ENCODE peak calls at places on chromosomes 11 and 22, in six cellular contexts. Q is aorta; A is suprapubic skin; X is CD8-positive, alpha-beta memory T cell; O is Peyer's patch; J is H1. S is an unnamed sample. For H3K4me1 and H3K27me3, the result is how much of the 10 kb centered on the place peaks cover.

GRCh38 chr11:85316967-85317366 is 310.2 kb downstream of the DLG2 start:
- DNase-seq in Q (no peak), A (no peak), X (no peak), O (peak), J (no peak), S (no peak)

GRCh38 chr11:99170606-99171005 is 149.9 kb downstream of the CNTN5 start:
- DNase-seq in Q (no peak), A (no peak), X (no peak), O (no peak), J (no peak), S (no peak)

GRCh38 chr11:96426356-96427103 is 36.7 kb downstream of the JRKL start:
- DNase-seq in Q (no peak), A (no peak), X (no peak), O (no peak), J (no peak), S (peak)

GRCh38 chr11:3947084-3947483 is 91.6 kb downstream of the STIM1 start:
- DNase-seq in Q (no peak), A (no peak), X (peak), O (peak), J (no peak), S (no peak)

GRCh38 chr11:67542971-67543370 is 19.7 kb upstream of the CABP2 start:
- DNase-seq in Q (no peak), A (no peak), X (no peak), O (no peak), J (no peak), S (no peak)

GRCh38 chr11:76686261-76687079 is 15.9 kb upstream of the LRRC32 start:
- DNase-seq in Q (no peak), A (no peak), X (no peak), O (no peak), J (no peak), S (no peak)

GRCh38 chr22:31143537-31143936 is 3.2 kb upstream of the PLA2G3 start:
- DNase-seq in Q (no peak), A (peak), X (no peak), O (no peak), J (no peak), S (no peak)

GRCh38 chr22:25334091-25334490 is 114.7 kb downstream of the CRYBB2 start:
- DNase-seq in Q (no peak), A (no peak), X (peak), O (peak), J (no peak), S (peak)

GRCh38 chr22:26394787-26395186 is 34.3 kb upstream of the ASPHD2 start:
- DNase-seq in Q (no peak), A (no peak), X (no peak), O (no peak), J (no peak), S (no peak)

GRCh38 chr11:24286238-24286637 is 210.6 kb upstream of the LUZP2 start:
- DNase-seq in Q (no peak), A (no peak), X (no peak), O (no peak), J (no peak), S (no peak)

DNA sequence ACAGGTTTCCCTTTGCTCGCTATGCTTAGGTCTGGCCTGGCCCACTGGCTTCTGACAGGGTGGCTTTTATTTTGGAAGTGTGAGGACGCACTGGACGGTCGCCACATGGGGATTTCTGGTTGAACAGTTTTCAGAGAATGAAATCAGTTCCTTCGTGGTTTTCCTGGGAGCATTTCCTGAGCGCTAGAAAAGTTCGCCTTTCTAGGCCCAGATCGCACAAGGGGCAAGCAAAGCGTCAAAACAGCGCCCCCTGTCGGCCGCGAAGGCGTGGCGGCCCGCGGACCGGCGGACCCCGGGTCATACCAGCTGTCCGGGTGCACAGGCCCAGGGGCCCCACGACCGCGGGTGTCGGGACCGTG is 12.7 kb upstream of the CYP2R1 start:
- DNase-seq in Q (peak), A (peak), X (peak), O (peak), J (no peak), S (no peak)
- H3K4me1 ChIP-seq in Q (under half), A (under half), X (under half), O (under half), J (under half), S (under half)

DNA sequence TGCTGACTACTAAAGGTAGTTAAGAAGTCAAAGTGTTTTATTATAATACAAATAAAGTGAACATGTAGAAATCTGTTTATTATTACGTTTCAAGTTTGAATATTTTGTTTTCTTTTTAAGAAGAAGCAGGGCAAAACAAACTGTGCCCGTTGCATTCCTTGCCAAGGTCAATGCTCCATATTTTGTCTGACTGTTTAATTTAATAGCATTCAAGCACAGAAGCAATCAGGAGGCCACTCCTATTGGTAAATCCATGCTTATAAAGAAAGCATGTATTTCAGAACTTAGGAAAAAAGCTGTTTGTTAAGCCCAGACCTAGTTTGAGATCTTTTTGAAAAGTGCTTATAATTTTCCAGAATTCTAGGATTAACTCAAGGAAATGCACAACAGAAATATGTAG is 51.6 kb downstream of the ARHGAP42 start:
- DNase-seq in Q (no peak), A (no peak), X (no peak), O (no peak), J (no peak), S (no peak)
- H3K27me3 ChIP-seq in Q (under half), A (under half), X (under half), O (under half), J (under half), S (under half)

DNA sequence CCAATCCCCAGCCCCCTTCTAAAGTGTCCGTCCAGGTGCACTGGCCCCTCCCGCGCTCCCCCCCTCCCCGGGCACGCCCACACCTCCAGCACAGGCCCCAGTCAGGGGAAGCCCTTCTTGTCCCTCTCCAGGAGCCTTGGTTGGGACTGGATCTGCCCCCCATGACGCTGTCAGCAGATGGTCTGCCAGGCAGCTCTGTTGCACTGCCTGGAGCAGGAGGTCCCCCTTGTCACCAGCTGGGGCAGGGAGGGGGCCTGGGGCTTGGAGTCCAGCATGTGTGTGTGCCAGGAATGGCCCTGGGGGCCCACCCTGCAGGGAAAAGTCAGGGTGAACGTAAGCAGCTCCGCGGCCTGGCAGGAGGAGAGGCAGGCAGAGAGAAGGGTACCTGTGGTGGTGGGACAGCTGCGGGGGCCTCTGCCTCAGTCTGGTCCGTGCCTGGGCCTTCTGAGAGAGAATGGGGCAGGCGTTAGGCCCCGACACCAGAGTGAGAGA is 1.6 kb downstream of the IRF7 start:
- DNase-seq in Q (no peak), A (peak), X (no peak), O (no peak), J (no peak), S (no peak)
- H3K4me3 ChIP-seq in Q (no peak), A (peak), X (no peak), O (no peak), J (no peak), S (no peak)

GRCh38 chr11:9858218-9858617 is 194.3 kb downstream of the SWAP70 start:
- DNase-seq in Q (no peak), A (no peak), X (no peak), O (no peak), J (no peak), S (no peak)
- H3K4me1 ChIP-seq in Q (under half), A (under half), X (under half), O (under half), J (under half), S (under half)

GRCh38 chr11:82829101-82829500 is 71.1 kb downstream of the PRCP start:
- DNase-seq in Q (no peak), A (no peak), X (no peak), O (no peak), J (no peak), S (no peak)

GRCh38 chr11:82831364-82831763 is 68.9 kb downstream of the PRCP start:
- DNase-seq in Q (no peak), A (no peak), X (no peak), O (no peak), J (no peak), S (no peak)

GRCh38 chr11:82828472-82828871 is 71.8 kb downstream of the PRCP start:
- DNase-seq in Q (no peak), A (no peak), X (no peak), O (no peak), J (no peak), S (no peak)

GRCh38 chr11:82832983-82833382 is 67.2 kb downstream of the PRCP start:
- DNase-seq in Q (no peak), A (no peak), X (no peak), O (no peak), J (no peak), S (no peak)
- H3K27me3 ChIP-seq in Q (under half), A (under half), X (under half), O (under half), J (under half), S (under half)

GRCh38 chr11:133082453-133082781 is 449.9 kb downstream of the OPCML start:
- DNase-seq in Q (no peak), A (peak), X (no peak), O (no peak), J (no peak), S (no peak)
- H3K4me3 ChIP-seq in Q (no peak), A (peak), X (no peak), O (no peak), J (peak), S (peak)

GRCh38 chr11:73159981-73160777 is 18.1 kb upstream of the FCHSD2 start:
- DNase-seq in Q (no peak), A (peak), X (no peak), O (peak), J (no peak), S (no peak)
- H3K4me1 ChIP-seq in Q (under half), A (under half), X (under half), O (under half), J (under half), S (under half)

GRCh38 chr11:2498750-2499149 is 53.9 kb downstream of the KCNQ1 start:
- DNase-seq in Q (no peak), A (no peak), X (no peak), O (no peak), J (no peak), S (no peak)
- H3K27me3 ChIP-seq in Q (under half), A (under half), X (under half), O (under half), J (under half), S (under half)

GRCh38 chr11:119319702-119320592 is 3.0 kb upstream of the MCAM start:
- DNase-seq in Q (no peak), A (peak), X (no peak), O (no peak), J (no peak), S (no peak)
- H3K4me3 ChIP-seq in Q (no peak), A (peak), X (peak), O (no peak), J (peak), S (peak)

DNA sequence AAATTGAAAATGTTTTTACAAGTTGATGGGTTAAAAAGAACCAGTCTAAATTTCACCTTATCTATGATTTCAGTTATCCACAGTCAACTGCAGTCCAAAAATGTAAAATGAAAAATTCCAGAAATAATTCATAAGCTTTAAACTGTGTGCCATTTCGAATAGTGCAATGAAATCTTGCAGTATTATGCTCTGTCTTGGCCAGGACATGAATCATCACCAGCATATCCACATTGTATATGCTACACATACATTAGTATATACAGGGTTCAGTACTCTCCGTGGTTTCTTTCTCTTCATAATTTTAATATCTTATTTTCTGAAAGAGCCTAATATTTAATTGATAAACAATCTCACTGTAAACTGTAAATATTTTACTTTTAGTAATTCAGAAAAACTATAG is 45.9 kb downstream of the ARHGAP32 start:
- DNase-seq in Q (no peak), A (no peak), X (no peak), O (no peak), J (no peak), S (no peak)
- H3K4me1 ChIP-seq in Q (under half), A (under half), X (under half), O (under half), J (under half), S (under half)

S was measured in iPS DF 6.9.